ENCODE peak calls at places on chromosomes 5 and 9, in nine cellular contexts. Q is stimulated activated CD8-positive, alpha-beta memory T cell treated with anti-CD3 and anti-CD28 coated beads, Interleukin-4, amount 100 ng/mL, for 1 hour; A is H54; M is NCI-H1436; X is frontal cortex; N is H7; O is SW 1271; D is gastrocnemius medialis; R is HTR-8/SVneo. C is an unnamed sample.

GRCh38 chr9:80811003-80811402 is 878.3 kb downstream of the TLE1 start:
- DNase-seq in Q (no peak), A (no peak), M (no peak), X (no peak), N (no peak), O (no peak), D (no peak), R (no peak), C (no peak)

GRCh38 chr5:10663531-10664183 is 97.4 kb downstream of the DAP start:
- DNase-seq in Q (no peak), A (peak), M (no peak), X (peak), N (peak), O (no peak), D (no peak), R (peak), C (no peak)

GRCh38 chr5:72608297-72608696 is 101.1 kb upstream of the ZNF366 start:
- DNase-seq in Q (no peak), A (no peak), M (no peak), X (no peak), N (no peak), O (no peak), D (no peak), R (no peak), C (peak)

GRCh38 chr5:109911731-109912130 is 222.0 kb downstream of the MAN2A1 start:
- DNase-seq in Q (no peak), A (no peak), M (no peak), X (no peak), N (no peak), O (no peak), D (no peak), R (no peak), C (no peak)

GRCh38 chr5:92353107-92354030 is 970.3 kb upstream of the ARRDC3 start:
- DNase-seq in Q (no peak), A (no peak), M (no peak), X (no peak), N (no peak), O (no peak), D (no peak), R (no peak), C (no peak)

GRCh38 chr9:15722888-15723287 is 170.0 kb downstream of the CCDC171 start:
- DNase-seq in Q (no peak), A (no peak), M (no peak), X (no peak), N (peak), O (no peak), D (no peak), R (no peak), C (no peak)

GRCh38 chr5:151155777-151156731 is 1.5 kb downstream of the ANXA6 start:
- DNase-seq in Q (no peak), A (peak), M (no peak), X (no peak), N (peak), O (peak), D (no peak), R (peak), C (no peak)

GRCh38 chr9:130563797-130564196 is 15.6 kb upstream of the FUBP3 start:
- DNase-seq in Q (no peak), A (no peak), M (no peak), X (no peak), N (no peak), O (no peak), D (no peak), R (no peak), C (no peak)

GRCh38 chr9:98539954-98540353 is 168.8 kb downstream of the GABBR2 start:
- DNase-seq in Q (no peak), A (no peak), M (no peak), X (no peak), N (no peak), O (no peak), D (no peak), R (no peak), C (no peak)

GRCh38 chr5:39197556-39197955 is 21.8 kb downstream of the FYB1 start:
- DNase-seq in Q (no peak), A (no peak), M (no peak), X (no peak), N (no peak), O (no peak), D (no peak), R (no peak), C (no peak)

GRCh38 chr9:69476016-69476415 is 151.0 kb downstream of the ENTREP1 start:
- DNase-seq in Q (no peak), A (no peak), M (no peak), X (no peak), N (no peak), O (no peak), D (no peak), R (no peak), C (no peak)

GRCh38 chr5:136004436-136004835 is 24.4 kb upstream of the TGFBI start:
- DNase-seq in Q (no peak), A (no peak), M (no peak), X (no peak), N (no peak), O (no peak), D (no peak), R (no peak), C (no peak)

GRCh38 chr9:22084336-22085035 is 75.4 kb upstream of the CDKN2B start:
- DNase-seq in Q (no peak), A (no peak), M (no peak), X (no peak), N (no peak), O (no peak), D (no peak), R (peak), C (no peak)

GRCh38 chr5:130992095-130992494 is 173.0 kb downstream of the HINT1 start:
- DNase-seq in Q (no peak), A (no peak), M (no peak), X (no peak), N (no peak), O (no peak), D (no peak), R (no peak), C (no peak)

GRCh38 chr5:158640581-158640980 is 459.1 kb downstream of the EBF1 start:
- DNase-seq in Q (no peak), A (no peak), M (no peak), X (no peak), N (no peak), O (no peak), D (no peak), R (peak), C (no peak)

GRCh38 chr9:79184821-79185220 is 386.9 kb upstream of the TLE4 start:
- DNase-seq in Q (no peak), A (no peak), M (no peak), X (no peak), N (no peak), O (no peak), D (no peak), R (no peak), C (no peak)

GRCh38 chr5:124732349-124732875 is 14.0 kb downstream of the ZNF608 start:
- DNase-seq in Q (no peak), A (no peak), M (no peak), X (no peak), N (no peak), O (no peak), D (no peak), R (no peak), C (no peak)

GRCh38 chr5:59790399-59791130 is 103.0 kb downstream of the PDE4D start:
- DNase-seq in Q (no peak), A (no peak), M (no peak), X (no peak), N (peak), O (no peak), D (no peak), R (no peak), C (no peak)

GRCh38 chr5:169980418-169981053 is at the start of gene INSYN2B:
- DNase-seq in Q (no peak), A (peak), M (peak), X (peak), N (peak), O (peak), D (no peak), R (peak), C (peak)

GRCh38 chr5:81986126-81986525 is 14.3 kb downstream of the ATG10 start:
- DNase-seq in Q (no peak), A (no peak), M (no peak), X (no peak), N (no peak), O (no peak), D (no peak), R (no peak), C (no peak)

GRCh38 chr9:129146441-129146933 is 31.6 kb downstream of the IER5L start:
- DNase-seq in Q (no peak), A (no peak), M (no peak), X (no peak), N (peak), O (no peak), D (no peak), R (no peak), C (peak)

GRCh38 chr5:33313150-33313549 is 127.6 kb upstream of the TARS1 start:
- DNase-seq in Q (no peak), A (no peak), M (no peak), X (no peak), N (no peak), O (peak), D (no peak), R (peak), C (no peak)

GRCh38 chr9:14222149-14222835 is 91.6 kb downstream of the NFIB start:
- DNase-seq in Q (no peak), A (no peak), M (no peak), X (no peak), N (no peak), O (no peak), D (no peak), R (no peak), C (no peak)

GRCh38 chr5:66247176-66247960 is 103.3 kb downstream of the SREK1 start:
- DNase-seq in Q (no peak), A (peak), M (no peak), X (no peak), N (no peak), O (peak), D (no peak), R (peak), C (no peak)

GRCh38 chr9:136312436-136312835 is 8.5 kb upstream of the CCDC187 start:
- DNase-seq in Q (no peak), A (peak), M (peak), X (peak), N (peak), O (no peak), D (no peak), R (peak), C (no peak)

GRCh38 chr9:96566401-96567202 is 53.0 kb downstream of the CDC14B start:
- DNase-seq in Q (peak), A (peak), M (peak), X (peak), N (peak), O (peak), D (peak), R (peak), C (peak)

GRCh38 chr5:138945421-138946240 is 70.5 kb upstream of the LRRTM2 start:
- DNase-seq in Q (no peak), A (no peak), M (no peak), X (no peak), N (peak), O (no peak), D (no peak), R (no peak), C (peak)

GRCh38 chr9:87878930-87879603 is 3.6 kb upstream of the SPATA31E1 start:
- DNase-seq in Q (no peak), A (peak), M (no peak), X (no peak), N (no peak), O (no peak), D (no peak), R (no peak), C (no peak)

GRCh38 chr9:90872835-90873294 is 71.2 kb downstream of the SYK start:
- DNase-seq in Q (no peak), A (no peak), M (no peak), X (no peak), N (no peak), O (no peak), D (peak), R (no peak), C (no peak)

GRCh38 chr5:134113908-134114875 is at the start of gene TCF7:
- DNase-seq in Q (no peak), A (peak), M (peak), X (peak), N (peak), O (no peak), D (peak), R (peak), C (no peak)

C was measured in hypothalamus.